ENCODE peak calls at places on chromosome 12, in seven cellular contexts. J is body of pancreas; S is H1; M is fibroblast of villous mesenchyme; Y is gastrocnemius medialis; R is CD8-positive, alpha-beta T cell; C is RWPE1. W is an unnamed sample.

GRCh38 chr12:19775241-19775640 is 335.9 kb downstream of the AEBP2 start:
- DNase-seq in M (peak), S (no peak), C (no peak), R (no peak), Y (no peak), J (no peak), W (no peak)

GRCh38 chr12:111636209-111636928 is 37.3 kb upstream of the ATXN2 start:
- DNase-seq in M (peak), R (no peak), Y (peak), C (no peak), J (peak), S (peak), W (no peak)

GRCh38 chr12:116922194-116922897 is 11.6 kb downstream of the FBXW8 start:
- DNase-seq in Y (no peak), R (no peak), S (no peak), J (no peak), C (no peak), M (no peak), W (no peak)

GRCh38 chr12:4830568-4830967 is 79.1 kb upstream of the KCNA1 start:
- DNase-seq in S (no peak), J (no peak), Y (no peak), R (no peak), C (no peak), M (no peak), W (no peak)

GRCh38 chr12:64469455-64470142 is 17.7 kb downstream of the TBK1 start:
- DNase-seq in C (no peak), Y (peak), M (no peak), S (no peak), R (no peak), J (no peak), W (no peak)

GRCh38 chr12:112198120-112198733 is 72.9 kb downstream of the TRAFD1 start:
- DNase-seq in Y (no peak), R (peak), M (peak), S (peak), J (peak), C (peak), W (peak)

GRCh38 chr12:56724660-56724988 is 475 bp downstream of the NACA start:
- DNase-seq in Y (peak), R (no peak), S (no peak), M (no peak), C (peak), J (no peak), W (no peak)

GRCh38 chr12:45688188-45688587 is 41.3 kb upstream of the ARID2 start:
- DNase-seq in M (no peak), J (no peak), Y (no peak), R (no peak), C (no peak), S (no peak), W (no peak)

GRCh38 chr12:120060196-120060595 is 56.4 kb downstream of the RAB35 start:
- DNase-seq in R (no peak), Y (no peak), S (no peak), C (no peak), J (no peak), M (peak), W (no peak)

GRCh38 chr12:2064078-2064507 is 11.3 kb downstream of the CACNA1C start:
- DNase-seq in S (no peak), R (no peak), J (no peak), M (peak), Y (no peak), C (no peak), W (no peak)

GRCh38 chr12:129676411-129676810 is 227.4 kb downstream of the TMEM132D start:
- DNase-seq in C (no peak), R (no peak), S (no peak), M (no peak), J (no peak), Y (no peak), W (no peak)

GRCh38 chr12:93094988-93095737 is 166.1 kb upstream of the EEA1 start:
- DNase-seq in R (no peak), Y (no peak), C (no peak), M (no peak), S (no peak), J (no peak), W (no peak)

GRCh38 chr12:106769078-106769477 is 5.4 kb upstream of the RIC8B start:
- DNase-seq in Y (no peak), M (peak), S (peak), C (no peak), J (peak), R (no peak), W (no peak)

GRCh38 chr12:117968826-117969659 is at the start of gene KSR2:
- DNase-seq in R (peak), J (peak), Y (no peak), C (peak), S (peak), M (no peak), W (peak)

GRCh38 chr12:12899530-12900380 is 8.4 kb downstream of the GPRC5A start:
- DNase-seq in Y (peak), R (no peak), M (peak), J (peak), S (no peak), C (peak), W (no peak)

GRCh38 chr12:62291888-62292760 is 31.9 kb downstream of the USP15 start:
- DNase-seq in J (no peak), R (no peak), M (no peak), S (no peak), Y (no peak), C (peak), W (no peak)

GRCh38 chr12:19421503-19422282 is 17.6 kb upstream of the AEBP2 start:
- DNase-seq in R (no peak), Y (no peak), M (no peak), S (no peak), C (no peak), J (no peak), W (no peak)

GRCh38 chr12:115818973-115819372 is 458.5 kb downstream of the MED13L start:
- DNase-seq in C (no peak), R (no peak), Y (no peak), M (no peak), S (no peak), J (no peak), W (no peak)

GRCh38 chr12:65607271-65607880 is 216.9 kb upstream of the HMGA2 start:
- DNase-seq in Y (no peak), R (no peak), M (no peak), C (no peak), S (no peak), J (peak), W (no peak)

GRCh38 chr12:68358532-68359485 is 26.6 kb upstream of the MDM1 start:
- DNase-seq in J (peak), Y (peak), S (peak), R (peak), C (peak), M (peak), W (no peak)

GRCh38 chr12:71938728-71939385 is at the start of gene TPH2:
- DNase-seq in J (peak), C (peak), R (peak), Y (no peak), M (peak), S (peak), W (peak)

GRCh38 chr12:6606331-6607131 is 648 bp downstream of the CHD4 start:
- DNase-seq in J (peak), R (peak), S (no peak), C (no peak), M (peak), Y (peak), W (peak)

GRCh38 chr12:123050331-123050809 is 69.9 kb downstream of the ARL6IP4 start:
- DNase-seq in J (no peak), C (peak), M (peak), S (no peak), R (no peak), Y (peak), W (no peak)

GRCh38 chr12:74647241-74647640 is 109.6 kb downstream of the ATXN7L3B start:
- DNase-seq in J (no peak), C (no peak), S (no peak), Y (no peak), R (no peak), M (no peak), W (no peak)

GRCh38 chr12:49955899-49956662 is 5.5 kb downstream of the AQP2 start:
- DNase-seq in C (no peak), J (no peak), M (no peak), R (no peak), Y (no peak), S (no peak), W (no peak)

GRCh38 chr12:76260390-76260748 is 87.8 kb downstream of the BBS10 start:
- DNase-seq in R (no peak), Y (peak), C (peak), M (no peak), S (no peak), J (no peak), W (no peak)

GRCh38 chr12:105477873-105478272 is 147.4 kb downstream of the C12orf75 start:
- DNase-seq in Y (no peak), S (no peak), C (no peak), R (no peak), M (no peak), J (no peak), W (no peak)

GRCh38 chr12:57632369-57632897 is 568 bp downstream of the B4GALNT1 start:
- DNase-seq in C (no peak), R (peak), J (no peak), S (peak), M (no peak), Y (peak), W (no peak)

GRCh38 chr12:75751769-75752471 is 240.5 kb upstream of the KRR1 start:
- DNase-seq in S (no peak), Y (no peak), C (no peak), J (no peak), R (no peak), M (no peak), W (no peak)

GRCh38 chr12:120759591-120760348 is 34.1 kb downstream of the ACADS start:
- DNase-seq in Y (no peak), C (no peak), S (no peak), R (no peak), M (no peak), J (no peak), W (no peak)

GRCh38 chr12:117119592-117120198 is 20.5 kb upstream of the TESC start:
- DNase-seq in C (peak), J (peak), Y (peak), M (peak), S (peak), R (no peak), W (peak)

GRCh38 chr12:15526033-15526432 is 203.7 kb downstream of the PTPRO start:
- DNase-seq in C (no peak), M (no peak), J (no peak), Y (no peak), R (no peak), S (no peak), W (no peak)
- TF ChIP-seq CTCF in C (no peak), M (no peak), J (no peak), Y (no peak), R (no peak), S (no peak), W (no peak)

GRCh38 chr12:124774462-124775167 is 89.0 kb downstream of the SCARB1 start:
- DNase-seq in S (no peak), J (peak), Y (peak), M (peak), C (no peak), R (peak), W (no peak)
- TF ChIP-seq CTCF in S (no peak), J (no peak), Y (no peak), M (no peak), C (no peak), R (no peak), W (no peak)

GRCh38 chr12:52243774-52244614 is 11.0 kb downstream of the KRT7 start:
- DNase-seq in S (no peak), Y (peak), C (peak), J (peak), M (peak), R (peak), W (no peak)
- TF ChIP-seq CTCF in S (no peak), Y (no peak), C (no peak), J (no peak), M (no peak), R (no peak), W (no peak)

GRCh38 chr12:124593176-124593575 is 25.8 kb upstream of the NCOR2 start:
- DNase-seq in S (no peak), M (no peak), R (no peak), C (no peak), J (no peak), Y (no peak), W (no peak)

GRCh38 chr12:124592481-124593160 is 25.2 kb upstream of the NCOR2 start:
- DNase-seq in R (no peak), Y (no peak), C (no peak), S (no peak), J (peak), M (no peak), W (no peak)

GRCh38 chr12:124590447-124590846 is 23.0 kb upstream of the NCOR2 start:
- DNase-seq in R (no peak), M (no peak), C (no peak), S (no peak), J (no peak), Y (no peak), W (no peak)

GRCh38 chr12:124593851-124594401 is 26.5 kb upstream of the NCOR2 start:
- DNase-seq in C (no peak), R (no peak), J (no peak), S (no peak), M (no peak), Y (no peak), W (no peak)

DNA sequence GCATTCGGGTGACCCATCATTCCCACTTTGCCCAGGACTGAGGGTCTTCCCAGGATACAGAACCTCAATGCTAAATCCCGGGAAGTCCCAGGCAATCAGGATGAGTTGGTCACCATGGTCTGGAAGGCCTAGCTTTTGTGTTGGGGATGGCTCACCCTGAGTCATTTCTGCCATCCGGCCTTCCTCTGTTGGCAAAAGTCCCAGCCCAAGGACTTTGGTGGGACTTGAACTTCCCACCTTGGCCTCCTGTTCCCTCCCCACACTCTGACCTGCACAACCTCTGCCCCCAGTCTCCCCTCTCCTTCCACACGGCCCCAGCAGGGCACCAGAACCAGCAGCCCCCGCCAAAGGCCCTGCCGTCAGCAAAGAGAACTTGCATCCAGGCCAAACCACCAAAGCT is 24.6 kb upstream of the NCOR2 start:
- DNase-seq in R (no peak), Y (no peak), C (peak), M (no peak), S (no peak), J (no peak), W (no peak)
- TF ChIP-seq CTCF in R (no peak), Y (no peak), C (no peak), M (no peak), S (no peak), J (no peak), W (no peak)

DNA sequence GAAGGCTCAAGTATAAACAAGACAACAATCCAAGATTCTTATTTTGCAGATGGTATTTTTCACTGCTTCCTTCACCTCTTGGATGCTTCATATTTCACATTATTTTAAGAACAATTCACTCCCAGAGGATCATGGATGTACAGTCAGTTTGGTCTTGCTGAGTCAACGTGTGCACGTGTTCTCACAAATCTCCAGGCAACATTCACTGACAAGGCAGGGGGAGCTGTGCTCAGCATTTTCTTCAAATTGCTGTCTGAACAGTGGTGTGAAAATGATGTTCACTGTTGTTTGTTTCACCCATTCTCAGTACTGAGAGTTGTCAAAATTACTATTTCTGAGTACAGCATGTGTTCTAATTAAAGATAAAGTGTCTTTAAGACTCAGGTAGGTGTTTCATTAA is 118.3 kb upstream of the SLC38A4 start:
- DNase-seq in J (peak), S (no peak), R (no peak), M (peak), Y (peak), C (peak), W (no peak)
- TF ChIP-seq CTCF in J (no peak), S (no peak), R (no peak), M (peak), Y (peak), C (no peak), W (no peak)

DNA sequence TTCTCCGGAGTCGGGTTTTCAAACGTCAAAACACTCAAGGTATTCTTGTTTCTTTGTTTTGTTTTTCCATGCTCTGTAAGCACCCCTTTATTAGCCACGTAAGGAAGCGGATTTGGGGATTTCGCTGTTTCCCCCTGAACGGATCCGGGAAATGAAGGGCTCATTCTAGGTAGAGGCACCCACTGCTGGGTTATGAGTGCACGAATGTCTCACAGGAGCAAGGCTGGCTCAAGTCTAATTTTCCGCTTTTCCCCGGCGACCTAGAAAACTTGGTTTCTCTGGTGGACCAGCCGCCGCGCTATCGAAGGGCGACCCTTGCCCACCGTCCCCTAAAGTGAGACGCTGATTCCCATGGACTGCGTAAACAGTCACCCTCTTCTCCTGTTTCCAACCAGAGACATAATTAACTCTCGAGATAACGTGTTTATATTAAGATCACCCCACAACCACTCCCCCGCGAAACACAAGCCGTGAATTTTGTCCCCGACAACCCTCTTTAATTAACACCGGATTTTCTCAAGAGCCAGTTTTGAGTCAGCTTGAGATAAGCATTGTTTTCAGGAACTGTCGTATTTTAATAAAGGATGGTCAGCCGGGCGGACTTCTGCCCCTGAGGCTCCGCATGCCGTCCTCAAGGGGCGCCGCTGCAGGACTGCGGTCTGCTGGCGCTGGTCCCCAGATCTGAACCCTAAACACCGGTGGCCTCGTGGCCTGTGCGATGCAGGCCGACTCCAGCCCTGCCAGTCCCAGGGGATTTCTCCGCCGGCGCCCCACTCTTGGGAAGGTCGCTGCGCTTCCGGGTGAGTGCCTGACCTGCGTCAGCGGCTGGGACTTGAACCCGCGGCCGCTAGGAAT is 523 bp upstream of the ABCC9 start:
- DNase-seq in J (peak), M (peak), S (peak), Y (peak), R (no peak), C (no peak), W (peak)
- TF ChIP-seq CTCF in J (peak), M (peak), S (peak), Y (peak), R (no peak), C (no peak), W (peak)

GRCh38 chr12:88202500-88202899 is 60.4 kb downstream of the TMTC3 start:
- DNase-seq in M (no peak), R (no peak), Y (no peak), S (no peak), C (no peak), J (no peak), W (no peak)
- TF ChIP-seq CTCF in M (no peak), R (no peak), Y (no peak), S (no peak), C (no peak), J (no peak), W (no peak)

GRCh38 chr12:91608562-91608961 is 425.9 kb upstream of the DCN start:
- DNase-seq in S (no peak), C (no peak), R (no peak), M (peak), J (no peak), Y (no peak), W (no peak)

GRCh38 chr12:91606662-91607377 is 424.2 kb upstream of the DCN start:
- DNase-seq in S (no peak), R (no peak), J (no peak), C (no peak), M (no peak), Y (no peak), W (no peak)

GRCh38 chr12:91609283-91609682 is 426.7 kb upstream of the DCN start:
- DNase-seq in C (no peak), Y (no peak), R (no peak), S (no peak), J (no peak), M (no peak), W (no peak)

GRCh38 chr12:91613223-91613779 is 430.7 kb upstream of the DCN start:
- DNase-seq in R (no peak), C (no peak), S (no peak), J (no peak), M (peak), Y (no peak), W (no peak)

DNA sequence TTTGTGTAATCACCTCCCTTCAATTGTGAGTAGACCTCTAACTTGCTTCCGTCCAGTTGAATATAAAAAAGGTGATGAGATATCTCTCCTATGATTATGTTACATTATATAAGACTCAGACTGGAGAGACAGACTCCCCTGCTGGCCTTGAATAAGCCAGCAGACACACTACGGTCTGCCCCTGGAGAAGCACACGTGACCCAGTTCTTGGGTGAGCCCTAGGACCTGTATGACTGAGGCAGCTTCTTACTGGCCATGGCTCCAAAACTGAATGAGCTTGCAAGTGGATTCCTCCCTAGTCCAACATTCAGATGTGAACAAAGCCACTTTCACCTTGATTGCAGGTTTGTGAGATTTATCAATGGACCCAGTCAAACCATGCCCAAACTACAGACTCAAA is 427.9 kb upstream of the DCN start:
- DNase-seq in Y (no peak), M (no peak), S (no peak), J (no peak), R (no peak), C (no peak), W (no peak)
- TF ChIP-seq CTCF in Y (no peak), M (no peak), S (no peak), J (no peak), R (no peak), C (no peak), W (no peak)